ENCODE peak calls at places on chromosome 18, in ten cellular contexts. One of them, this sample, is unnamed.

GRCh38 chr18:33711514-33711913 is 133.5 kb downstream of the ASXL3 start:
- DNase-seq in spleen: no peak
- DNase-seq in vagina: no peak
- DNase-seq in endothelial cell of umbilical vein: no peak
- DNase-seq in GM23338: no peak
- DNase-seq in HCT116: no peak
- DNase-seq in Panc1: no peak
- DNase-seq in K562: no peak
- DNase-seq in sigmoid colon: no peak
- DNase-seq in prostate gland: no peak
- DNase-seq in this sample: no peak

GRCh38 chr18:8744038-8744437 is 38.7 kb downstream of the MTCL1 start:
- DNase-seq in spleen: no peak
- DNase-seq in vagina: no peak
- DNase-seq in endothelial cell of umbilical vein: no peak
- DNase-seq in GM23338: no peak
- DNase-seq in HCT116: no peak
- DNase-seq in Panc1: no peak
- DNase-seq in K562: no peak
- DNase-seq in sigmoid colon: no peak
- DNase-seq in prostate gland: no peak
- DNase-seq in this sample: no peak

GRCh38 chr18:44093253-44093652 is 587.4 kb upstream of the SETBP1 start:
- DNase-seq in spleen: no peak
- DNase-seq in vagina: no peak
- DNase-seq in endothelial cell of umbilical vein: no peak
- DNase-seq in GM23338: no peak
- DNase-seq in HCT116: no peak
- DNase-seq in Panc1: no peak
- DNase-seq in K562: no peak
- DNase-seq in sigmoid colon: no peak
- DNase-seq in prostate gland: no peak
- DNase-seq in this sample: no peak

GRCh38 chr18:9876867-9877654 is 8.7 kb upstream of the TXNDC2 start:
- DNase-seq in spleen: no peak
- DNase-seq in vagina: peak; percentile 93
- DNase-seq in endothelial cell of umbilical vein: peak; percentile 89
- DNase-seq in GM23338: peak; percentile 27
- DNase-seq in HCT116: peak; percentile 40
- DNase-seq in Panc1: no peak
- DNase-seq in K562: peak; percentile 80
- DNase-seq in sigmoid colon: no peak
- DNase-seq in prostate gland: no peak
- DNase-seq in this sample: no peak

GRCh38 chr18:60684843-60685513 is 312.4 kb upstream of the MC4R start:
- DNase-seq in spleen: no peak
- DNase-seq in vagina: no peak
- DNase-seq in endothelial cell of umbilical vein: peak; percentile 57
- DNase-seq in GM23338: peak; percentile 44
- DNase-seq in HCT116: peak; percentile 19
- DNase-seq in Panc1: peak; percentile 15
- DNase-seq in K562: no peak
- DNase-seq in sigmoid colon: no peak
- DNase-seq in prostate gland: no peak
- DNase-seq in this sample: no peak

GRCh38 chr18:22471546-22472131 is 53.9 kb upstream of the CTAGE1 start:
- DNase-seq in spleen: no peak
- DNase-seq in vagina: no peak
- DNase-seq in endothelial cell of umbilical vein: peak; percentile 84
- DNase-seq in GM23338: no peak
- DNase-seq in HCT116: no peak
- DNase-seq in Panc1: no peak
- DNase-seq in K562: no peak
- DNase-seq in sigmoid colon: no peak
- DNase-seq in prostate gland: no peak
- DNase-seq in this sample: no peak

GRCh38 chr18:76644580-76644979 is 149.5 kb upstream of the ZNF516 start:
- DNase-seq in spleen: no peak
- DNase-seq in vagina: no peak
- DNase-seq in endothelial cell of umbilical vein: no peak
- DNase-seq in GM23338: no peak
- DNase-seq in HCT116: no peak
- DNase-seq in Panc1: no peak
- DNase-seq in K562: no peak
- DNase-seq in sigmoid colon: no peak
- DNase-seq in prostate gland: no peak
- DNase-seq in this sample: no peak

GRCh38 chr18:9609190-9609589 is 5.2 kb downstream of the PPP4R1 start:
- DNase-seq in spleen: no peak
- DNase-seq in vagina: no peak
- DNase-seq in endothelial cell of umbilical vein: no peak
- DNase-seq in GM23338: no peak
- DNase-seq in HCT116: no peak
- DNase-seq in Panc1: no peak
- DNase-seq in K562: no peak
- DNase-seq in sigmoid colon: no peak
- DNase-seq in prostate gland: no peak
- DNase-seq in this sample: no peak

GRCh38 chr18:30970201-30970816 is 72.2 kb downstream of the DSC3 start:
- DNase-seq in spleen: no peak
- DNase-seq in vagina: no peak
- DNase-seq in endothelial cell of umbilical vein: peak; percentile 30
- DNase-seq in GM23338: peak; percentile 71
- DNase-seq in HCT116: peak; percentile 63
- DNase-seq in Panc1: no peak
- DNase-seq in K562: no peak
- DNase-seq in sigmoid colon: no peak
- DNase-seq in prostate gland: peak; percentile 8
- DNase-seq in this sample: no peak

GRCh38 chr18:48229445-48230052 is 179.6 kb downstream of the ZBTB7C start:
- DNase-seq in spleen: peak; percentile 67
- DNase-seq in vagina: no peak
- DNase-seq in endothelial cell of umbilical vein: no peak
- DNase-seq in GM23338: peak; percentile 44
- DNase-seq in HCT116: no peak
- DNase-seq in Panc1: no peak
- DNase-seq in K562: no peak
- DNase-seq in sigmoid colon: no peak
- DNase-seq in prostate gland: no peak
- DNase-seq in this sample: no peak

GRCh38 chr18:37565985-37566478 is 434 bp upstream of the CELF4 start:
- DNase-seq in spleen: peak; percentile 59
- DNase-seq in vagina: no peak
- DNase-seq in endothelial cell of umbilical vein: no peak
- DNase-seq in GM23338: peak; percentile 77
- DNase-seq in HCT116: no peak
- DNase-seq in Panc1: no peak
- DNase-seq in K562: peak; percentile 17
- DNase-seq in sigmoid colon: peak; percentile 61
- DNase-seq in prostate gland: peak; percentile 42
- DNase-seq in this sample: no peak

GRCh38 chr18:6954501-6954900 is 163.1 kb downstream of the LAMA1 start:
- DNase-seq in spleen: no peak
- DNase-seq in vagina: no peak
- DNase-seq in endothelial cell of umbilical vein: no peak
- DNase-seq in GM23338: no peak
- DNase-seq in HCT116: no peak
- DNase-seq in Panc1: no peak
- DNase-seq in K562: no peak
- DNase-seq in sigmoid colon: no peak
- DNase-seq in prostate gland: no peak
- DNase-seq in this sample: no peak

GRCh38 chr18:40215981-40216380 is 1739.1 kb upstream of the PIK3C3 start:
- DNase-seq in spleen: no peak
- DNase-seq in vagina: no peak
- DNase-seq in endothelial cell of umbilical vein: no peak
- DNase-seq in GM23338: no peak
- DNase-seq in HCT116: no peak
- DNase-seq in Panc1: no peak
- DNase-seq in K562: no peak
- DNase-seq in sigmoid colon: no peak
- DNase-seq in prostate gland: no peak
- DNase-seq in this sample: no peak

GRCh38 chr18:75267643-75268184 is 57.1 kb downstream of the TSHZ1 start:
- DNase-seq in spleen: no peak
- DNase-seq in vagina: no peak
- DNase-seq in endothelial cell of umbilical vein: peak; percentile 83
- DNase-seq in GM23338: no peak
- DNase-seq in HCT116: no peak
- DNase-seq in Panc1: no peak
- DNase-seq in K562: no peak
- DNase-seq in sigmoid colon: no peak
- DNase-seq in prostate gland: no peak
- DNase-seq in this sample: no peak

GRCh38 chr18:2906522-2907458 is 60.0 kb downstream of the EMILIN2 start:
- DNase-seq in spleen: peak; percentile 89
- DNase-seq in vagina: no peak
- DNase-seq in endothelial cell of umbilical vein: peak; percentile 24
- DNase-seq in GM23338: peak; percentile 62
- DNase-seq in HCT116: no peak
- DNase-seq in Panc1: no peak
- DNase-seq in K562: peak; percentile 83
- DNase-seq in sigmoid colon: no peak
- DNase-seq in prostate gland: no peak
- DNase-seq in this sample: peak; percentile 70

GRCh38 chr18:44848931-44849330 is 168.2 kb downstream of the SETBP1 start:
- DNase-seq in spleen: no peak
- DNase-seq in vagina: no peak
- DNase-seq in endothelial cell of umbilical vein: no peak
- DNase-seq in GM23338: no peak
- DNase-seq in HCT116: no peak
- DNase-seq in Panc1: no peak
- DNase-seq in K562: no peak
- DNase-seq in sigmoid colon: no peak
- DNase-seq in prostate gland: no peak
- DNase-seq in this sample: no peak

GRCh38 chr18:63444567-63444966 is 22.3 kb upstream of the VPS4B start:
- DNase-seq in spleen: no peak
- DNase-seq in vagina: no peak
- DNase-seq in endothelial cell of umbilical vein: no peak
- DNase-seq in GM23338: no peak
- DNase-seq in HCT116: no peak
- DNase-seq in Panc1: no peak
- DNase-seq in K562: no peak
- DNase-seq in sigmoid colon: no peak
- DNase-seq in prostate gland: no peak
- DNase-seq in this sample: no peak

DNA sequence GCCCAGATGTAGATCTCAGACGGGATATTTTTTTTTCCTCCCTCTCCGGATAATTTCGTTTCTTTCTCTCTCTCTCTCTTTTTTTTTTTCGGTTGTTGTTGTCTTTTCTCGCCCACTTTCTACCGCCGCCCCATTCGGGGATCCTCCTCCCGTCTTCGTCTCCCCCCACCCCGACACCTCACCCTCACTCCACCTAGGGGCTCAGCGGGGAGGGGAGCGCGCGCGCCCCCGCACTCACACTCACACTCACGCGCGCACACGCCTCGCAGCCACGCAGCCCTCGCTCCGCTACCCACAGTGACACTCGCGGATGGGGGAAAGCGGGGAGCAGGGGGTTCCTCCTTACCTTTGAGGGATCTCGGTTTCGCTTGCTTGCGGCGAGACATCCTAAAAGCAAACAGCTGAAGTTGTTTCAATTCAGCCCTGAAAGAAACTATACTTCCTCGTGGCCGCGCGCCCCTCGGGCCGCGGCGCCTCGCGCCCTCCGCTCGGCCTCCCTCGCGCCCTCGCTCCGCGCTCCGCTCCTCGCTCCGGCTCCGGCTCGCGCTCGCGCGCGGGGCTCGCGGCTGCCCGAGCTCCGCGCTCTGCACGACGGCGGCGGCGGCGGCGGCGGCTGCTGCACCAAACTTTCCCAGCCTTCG is 1.3 kb downstream of the ZNF521 start:
- DNase-seq in spleen: peak; percentile 78
- DNase-seq in vagina: no peak
- DNase-seq in endothelial cell of umbilical vein: peak; percentile 55
- DNase-seq in GM23338: peak; percentile 44
- DNase-seq in HCT116: no peak
- DNase-seq in Panc1: no peak
- DNase-seq in K562: no peak
- DNase-seq in sigmoid colon: peak; percentile 78
- DNase-seq in prostate gland: no peak
- DNase-seq in this sample: peak; percentile 12
- H3K27me3 ChIP-seq in spleen: peaks cover 72% of the 10 kb centered on the region
- H3K27me3 ChIP-seq in vagina: no peaks in the 10 kb centered on the region
- H3K27me3 ChIP-seq in endothelial cell of umbilical vein: no peaks in the 10 kb centered on the region
- H3K27me3 ChIP-seq in GM23338: peaks cover 65% of the 10 kb centered on the region
- H3K27me3 ChIP-seq in HCT116: peaks cover 32% of the 10 kb centered on the region
- H3K27me3 ChIP-seq in Panc1: peaks cover 26% of the 10 kb centered on the region
- H3K27me3 ChIP-seq in K562: no peaks in the 10 kb centered on the region
- H3K27me3 ChIP-seq in sigmoid colon: no peaks in the 10 kb centered on the region
- H3K27me3 ChIP-seq in prostate gland: no peaks in the 10 kb centered on the region
- H3K27me3 ChIP-seq in this sample: peaks cover 92% of the 10 kb centered on the region

DNA sequence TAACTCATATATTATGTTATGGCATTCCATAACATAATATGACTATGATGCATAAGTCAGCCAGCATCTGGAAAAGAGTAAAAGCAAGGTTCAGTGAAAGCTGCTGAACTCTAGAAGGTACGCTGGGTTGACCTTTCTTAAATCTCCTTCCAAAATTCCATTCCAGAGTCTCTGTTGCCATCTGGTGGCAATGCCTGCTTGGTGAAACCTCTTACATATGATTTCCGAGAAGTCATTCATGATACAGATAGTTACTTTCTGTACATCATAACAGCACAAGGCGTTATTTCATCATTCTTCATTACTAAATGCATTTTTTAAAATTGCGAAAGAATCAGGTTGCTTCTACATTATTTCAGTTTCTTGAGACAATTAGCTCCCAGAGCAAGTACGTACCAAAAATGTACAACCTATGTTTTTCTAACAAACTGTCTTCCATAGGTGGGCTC is 7.0 kb upstream of the EPG5 start:
- DNase-seq in spleen: no peak
- DNase-seq in vagina: no peak
- DNase-seq in endothelial cell of umbilical vein: peak; percentile 71
- DNase-seq in GM23338: peak; percentile 83
- DNase-seq in HCT116: peak; percentile 63
- DNase-seq in Panc1: no peak
- DNase-seq in K562: peak; percentile 13
- DNase-seq in sigmoid colon: no peak
- DNase-seq in prostate gland: peak; percentile 51
- DNase-seq in this sample: peak; percentile 71
- TF ChIP-seq POLR2AphosphoS5 in spleen: peak; percentile 19
- TF ChIP-seq POLR2AphosphoS5 in vagina: no peak
- TF ChIP-seq POLR2AphosphoS5 in endothelial cell of umbilical vein: no peak
- TF ChIP-seq POLR2AphosphoS5 in GM23338: no peak
- TF ChIP-seq POLR2AphosphoS5 in HCT116: no peak
- TF ChIP-seq POLR2AphosphoS5 in Panc1: no peak
- TF ChIP-seq POLR2AphosphoS5 in K562: no peak
- TF ChIP-seq POLR2AphosphoS5 in sigmoid colon: no peak
- TF ChIP-seq POLR2AphosphoS5 in prostate gland: peak; percentile 40
- TF ChIP-seq POLR2AphosphoS5 in this sample: no peak

GRCh38 chr18:79538635-79539034 is 141.0 kb upstream of the CTDP1 start:
- DNase-seq in spleen: no peak
- DNase-seq in vagina: no peak
- DNase-seq in endothelial cell of umbilical vein: no peak
- DNase-seq in GM23338: no peak
- DNase-seq in HCT116: no peak
- DNase-seq in Panc1: no peak
- DNase-seq in K562: no peak
- DNase-seq in sigmoid colon: no peak
- DNase-seq in prostate gland: no peak
- DNase-seq in this sample: no peak
- H3K27me3 ChIP-seq in spleen: no peaks in the 10 kb centered on the region
- H3K27me3 ChIP-seq in vagina: no peaks in the 10 kb centered on the region
- H3K27me3 ChIP-seq in endothelial cell of umbilical vein: peaks cover 6% of the 10 kb centered on the region
- H3K27me3 ChIP-seq in GM23338: no peaks in the 10 kb centered on the region
- H3K27me3 ChIP-seq in HCT116: peaks cover 10% of the 10 kb centered on the region
- H3K27me3 ChIP-seq in Panc1: peaks cover 23% of the 10 kb centered on the region
- H3K27me3 ChIP-seq in K562: no peaks in the 10 kb centered on the region
- H3K27me3 ChIP-seq in sigmoid colon: no peaks in the 10 kb centered on the region
- H3K27me3 ChIP-seq in prostate gland: no peaks in the 10 kb centered on the region
- H3K27me3 ChIP-seq in this sample: no peaks in the 10 kb centered on the region

GRCh38 chr18:23939366-23939765 is 75.2 kb upstream of the TTC39C start:
- DNase-seq in spleen: no peak
- DNase-seq in vagina: peak; percentile 69
- DNase-seq in endothelial cell of umbilical vein: no peak
- DNase-seq in GM23338: no peak
- DNase-seq in HCT116: no peak
- DNase-seq in Panc1: no peak
- DNase-seq in K562: no peak
- DNase-seq in sigmoid colon: no peak
- DNase-seq in prostate gland: no peak
- DNase-seq in this sample: no peak
- TF ChIP-seq POLR2AphosphoS5 in spleen: no peak
- TF ChIP-seq POLR2AphosphoS5 in vagina: no peak
- TF ChIP-seq POLR2AphosphoS5 in endothelial cell of umbilical vein: no peak
- TF ChIP-seq POLR2AphosphoS5 in GM23338: no peak
- TF ChIP-seq POLR2AphosphoS5 in HCT116: no peak
- TF ChIP-seq POLR2AphosphoS5 in Panc1: no peak
- TF ChIP-seq POLR2AphosphoS5 in K562: no peak
- TF ChIP-seq POLR2AphosphoS5 in sigmoid colon: no peak
- TF ChIP-seq POLR2AphosphoS5 in prostate gland: no peak
- TF ChIP-seq POLR2AphosphoS5 in this sample: no peak